ENCODE peak calls at places on chromosome 5, in seven cellular contexts. One of them, this sample, is unnamed.

GRCh38 chr5:141849371-141850182 is 28.6 kb downstream of the PCDH1 start:
- DNase-seq in GDM1: peak
- DNase-seq in activated naive CD8-positive, alpha-beta T cell treated with anti-CD3 and anti-CD28 coated beads, Interleukin-2, amount 50 U/mL, for 24 hours: peak
- DNase-seq in AG08396: peak
- DNase-seq in lower leg skin: peak
- DNase-seq in activated CD8-positive, alpha-beta memory T cell treated with anti-CD3 and anti-CD28 coated beads, Interleukin-2, amount 10 ng/mL, durations not matched to agents 7 days and 5 days: peak
- DNase-seq in stimulated activated CD4-positive, alpha-beta T cell treated with anti-CD3 and anti-CD28 coated beads, Interleukin-1b, Interleukin-23, amount 100 ng/mL, for 24 hours: peak
- DNase-seq in this sample: peak

GRCh38 chr5:28926422-28926821 is 1888.0 kb upstream of the CDH9 start:
- DNase-seq in activated naive CD8-positive, alpha-beta T cell treated with anti-CD3 and anti-CD28 coated beads, Interleukin-2, amount 50 U/mL, for 24 hours: no peak
- DNase-seq in activated CD8-positive, alpha-beta memory T cell treated with anti-CD3 and anti-CD28 coated beads, Interleukin-2, amount 10 ng/mL, durations not matched to agents 7 days and 5 days: no peak
- DNase-seq in GDM1: no peak
- DNase-seq in lower leg skin: no peak
- DNase-seq in AG08396: no peak
- DNase-seq in stimulated activated CD4-positive, alpha-beta T cell treated with anti-CD3 and anti-CD28 coated beads, Interleukin-1b, Interleukin-23, amount 100 ng/mL, for 24 hours: no peak
- DNase-seq in this sample: no peak

GRCh38 chr5:56175028-56175427 is 58.1 kb downstream of the ANKRD55 start:
- DNase-seq in lower leg skin: no peak
- DNase-seq in GDM1: no peak
- DNase-seq in AG08396: no peak
- DNase-seq in activated CD8-positive, alpha-beta memory T cell treated with anti-CD3 and anti-CD28 coated beads, Interleukin-2, amount 10 ng/mL, durations not matched to agents 7 days and 5 days: no peak
- DNase-seq in activated naive CD8-positive, alpha-beta T cell treated with anti-CD3 and anti-CD28 coated beads, Interleukin-2, amount 50 U/mL, for 24 hours: no peak
- DNase-seq in stimulated activated CD4-positive, alpha-beta T cell treated with anti-CD3 and anti-CD28 coated beads, Interleukin-1b, Interleukin-23, amount 100 ng/mL, for 24 hours: no peak
- DNase-seq in this sample: no peak

GRCh38 chr5:181035991-181036815 is 3.9 kb upstream of the BTNL9 start:
- DNase-seq in GDM1: no peak
- DNase-seq in activated naive CD8-positive, alpha-beta T cell treated with anti-CD3 and anti-CD28 coated beads, Interleukin-2, amount 50 U/mL, for 24 hours: no peak
- DNase-seq in activated CD8-positive, alpha-beta memory T cell treated with anti-CD3 and anti-CD28 coated beads, Interleukin-2, amount 10 ng/mL, durations not matched to agents 7 days and 5 days: no peak
- DNase-seq in lower leg skin: peak
- DNase-seq in AG08396: no peak
- DNase-seq in stimulated activated CD4-positive, alpha-beta T cell treated with anti-CD3 and anti-CD28 coated beads, Interleukin-1b, Interleukin-23, amount 100 ng/mL, for 24 hours: no peak
- DNase-seq in this sample: no peak

GRCh38 chr5:81631124-81631523 is 119.8 kb downstream of the SSBP2 start:
- DNase-seq in GDM1: peak
- DNase-seq in activated CD8-positive, alpha-beta memory T cell treated with anti-CD3 and anti-CD28 coated beads, Interleukin-2, amount 10 ng/mL, durations not matched to agents 7 days and 5 days: peak
- DNase-seq in AG08396: no peak
- DNase-seq in activated naive CD8-positive, alpha-beta T cell treated with anti-CD3 and anti-CD28 coated beads, Interleukin-2, amount 50 U/mL, for 24 hours: peak
- DNase-seq in stimulated activated CD4-positive, alpha-beta T cell treated with anti-CD3 and anti-CD28 coated beads, Interleukin-1b, Interleukin-23, amount 100 ng/mL, for 24 hours: no peak
- DNase-seq in lower leg skin: no peak
- DNase-seq in this sample: no peak

GRCh38 chr5:56060276-56061110 is 65.7 kb upstream of the IL6ST start:
- DNase-seq in lower leg skin: no peak
- DNase-seq in GDM1: no peak
- DNase-seq in activated CD8-positive, alpha-beta memory T cell treated with anti-CD3 and anti-CD28 coated beads, Interleukin-2, amount 10 ng/mL, durations not matched to agents 7 days and 5 days: peak
- DNase-seq in AG08396: no peak
- DNase-seq in stimulated activated CD4-positive, alpha-beta T cell treated with anti-CD3 and anti-CD28 coated beads, Interleukin-1b, Interleukin-23, amount 100 ng/mL, for 24 hours: no peak
- DNase-seq in activated naive CD8-positive, alpha-beta T cell treated with anti-CD3 and anti-CD28 coated beads, Interleukin-2, amount 50 U/mL, for 24 hours: peak
- DNase-seq in this sample: no peak

GRCh38 chr5:134005415-134006118 is 792 bp upstream of the VDAC1 start:
- DNase-seq in AG08396: peak
- DNase-seq in activated CD8-positive, alpha-beta memory T cell treated with anti-CD3 and anti-CD28 coated beads, Interleukin-2, amount 10 ng/mL, durations not matched to agents 7 days and 5 days: peak
- DNase-seq in GDM1: no peak
- DNase-seq in lower leg skin: peak
- DNase-seq in stimulated activated CD4-positive, alpha-beta T cell treated with anti-CD3 and anti-CD28 coated beads, Interleukin-1b, Interleukin-23, amount 100 ng/mL, for 24 hours: no peak
- DNase-seq in activated naive CD8-positive, alpha-beta T cell treated with anti-CD3 and anti-CD28 coated beads, Interleukin-2, amount 50 U/mL, for 24 hours: peak
- DNase-seq in this sample: peak

GRCh38 chr5:17056056-17056690 is 120.1 kb upstream of the MYO10 start:
- DNase-seq in activated CD8-positive, alpha-beta memory T cell treated with anti-CD3 and anti-CD28 coated beads, Interleukin-2, amount 10 ng/mL, durations not matched to agents 7 days and 5 days: no peak
- DNase-seq in AG08396: no peak
- DNase-seq in stimulated activated CD4-positive, alpha-beta T cell treated with anti-CD3 and anti-CD28 coated beads, Interleukin-1b, Interleukin-23, amount 100 ng/mL, for 24 hours: no peak
- DNase-seq in activated naive CD8-positive, alpha-beta T cell treated with anti-CD3 and anti-CD28 coated beads, Interleukin-2, amount 50 U/mL, for 24 hours: no peak
- DNase-seq in GDM1: no peak
- DNase-seq in lower leg skin: no peak
- DNase-seq in this sample: no peak

GRCh38 chr5:141513021-141513626 is 24.2 kb downstream of the PCDHGC5 start:
- DNase-seq in activated naive CD8-positive, alpha-beta T cell treated with anti-CD3 and anti-CD28 coated beads, Interleukin-2, amount 50 U/mL, for 24 hours: peak
- DNase-seq in AG08396: no peak
- DNase-seq in lower leg skin: peak
- DNase-seq in activated CD8-positive, alpha-beta memory T cell treated with anti-CD3 and anti-CD28 coated beads, Interleukin-2, amount 10 ng/mL, durations not matched to agents 7 days and 5 days: peak
- DNase-seq in stimulated activated CD4-positive, alpha-beta T cell treated with anti-CD3 and anti-CD28 coated beads, Interleukin-1b, Interleukin-23, amount 100 ng/mL, for 24 hours: no peak
- DNase-seq in GDM1: no peak
- DNase-seq in this sample: peak

GRCh38 chr5:175590471-175590881 is 67.4 kb upstream of the HRH2 start:
- DNase-seq in activated CD8-positive, alpha-beta memory T cell treated with anti-CD3 and anti-CD28 coated beads, Interleukin-2, amount 10 ng/mL, durations not matched to agents 7 days and 5 days: no peak
- DNase-seq in GDM1: no peak
- DNase-seq in stimulated activated CD4-positive, alpha-beta T cell treated with anti-CD3 and anti-CD28 coated beads, Interleukin-1b, Interleukin-23, amount 100 ng/mL, for 24 hours: no peak
- DNase-seq in lower leg skin: peak
- DNase-seq in AG08396: peak
- DNase-seq in activated naive CD8-positive, alpha-beta T cell treated with anti-CD3 and anti-CD28 coated beads, Interleukin-2, amount 50 U/mL, for 24 hours: no peak
- DNase-seq in this sample: no peak

GRCh38 chr5:92864591-92864990 is 716.4 kb downstream of the NR2F1-AS1 start:
- DNase-seq in activated naive CD8-positive, alpha-beta T cell treated with anti-CD3 and anti-CD28 coated beads, Interleukin-2, amount 50 U/mL, for 24 hours: no peak
- DNase-seq in GDM1: no peak
- DNase-seq in lower leg skin: no peak
- DNase-seq in activated CD8-positive, alpha-beta memory T cell treated with anti-CD3 and anti-CD28 coated beads, Interleukin-2, amount 10 ng/mL, durations not matched to agents 7 days and 5 days: no peak
- DNase-seq in AG08396: no peak
- DNase-seq in stimulated activated CD4-positive, alpha-beta T cell treated with anti-CD3 and anti-CD28 coated beads, Interleukin-1b, Interleukin-23, amount 100 ng/mL, for 24 hours: no peak
- DNase-seq in this sample: no peak

GRCh38 chr5:62132279-62132678 is 173.7 kb upstream of the KIF2A start:
- DNase-seq in GDM1: no peak
- DNase-seq in lower leg skin: no peak
- DNase-seq in AG08396: no peak
- DNase-seq in activated naive CD8-positive, alpha-beta T cell treated with anti-CD3 and anti-CD28 coated beads, Interleukin-2, amount 50 U/mL, for 24 hours: no peak
- DNase-seq in activated CD8-positive, alpha-beta memory T cell treated with anti-CD3 and anti-CD28 coated beads, Interleukin-2, amount 10 ng/mL, durations not matched to agents 7 days and 5 days: no peak
- DNase-seq in stimulated activated CD4-positive, alpha-beta T cell treated with anti-CD3 and anti-CD28 coated beads, Interleukin-1b, Interleukin-23, amount 100 ng/mL, for 24 hours: no peak
- DNase-seq in this sample: no peak

GRCh38 chr5:131812371-131813160 is 15.7 kb upstream of the FNIP1 start:
- DNase-seq in lower leg skin: no peak
- DNase-seq in GDM1: no peak
- DNase-seq in activated CD8-positive, alpha-beta memory T cell treated with anti-CD3 and anti-CD28 coated beads, Interleukin-2, amount 10 ng/mL, durations not matched to agents 7 days and 5 days: no peak
- DNase-seq in activated naive CD8-positive, alpha-beta T cell treated with anti-CD3 and anti-CD28 coated beads, Interleukin-2, amount 50 U/mL, for 24 hours: no peak
- DNase-seq in stimulated activated CD4-positive, alpha-beta T cell treated with anti-CD3 and anti-CD28 coated beads, Interleukin-1b, Interleukin-23, amount 100 ng/mL, for 24 hours: no peak
- DNase-seq in AG08396: no peak
- DNase-seq in this sample: no peak

GRCh38 chr5:149144637-149145036 is 3.3 kb downstream of the ABLIM3 start:
- DNase-seq in activated CD8-positive, alpha-beta memory T cell treated with anti-CD3 and anti-CD28 coated beads, Interleukin-2, amount 10 ng/mL, durations not matched to agents 7 days and 5 days: no peak
- DNase-seq in stimulated activated CD4-positive, alpha-beta T cell treated with anti-CD3 and anti-CD28 coated beads, Interleukin-1b, Interleukin-23, amount 100 ng/mL, for 24 hours: no peak
- DNase-seq in AG08396: no peak
- DNase-seq in activated naive CD8-positive, alpha-beta T cell treated with anti-CD3 and anti-CD28 coated beads, Interleukin-2, amount 50 U/mL, for 24 hours: no peak
- DNase-seq in lower leg skin: no peak
- DNase-seq in GDM1: no peak
- DNase-seq in this sample: no peak

GRCh38 chr5:108749130-108749861 is 1.6 kb downstream of the FER start:
- DNase-seq in activated CD8-positive, alpha-beta memory T cell treated with anti-CD3 and anti-CD28 coated beads, Interleukin-2, amount 10 ng/mL, durations not matched to agents 7 days and 5 days: no peak
- DNase-seq in activated naive CD8-positive, alpha-beta T cell treated with anti-CD3 and anti-CD28 coated beads, Interleukin-2, amount 50 U/mL, for 24 hours: peak
- DNase-seq in GDM1: no peak
- DNase-seq in AG08396: peak
- DNase-seq in lower leg skin: peak
- DNase-seq in stimulated activated CD4-positive, alpha-beta T cell treated with anti-CD3 and anti-CD28 coated beads, Interleukin-1b, Interleukin-23, amount 100 ng/mL, for 24 hours: peak
- DNase-seq in this sample: no peak

GRCh38 chr5:30802961-30803705 is 390.4 kb upstream of the CDH6 start:
- DNase-seq in activated CD8-positive, alpha-beta memory T cell treated with anti-CD3 and anti-CD28 coated beads, Interleukin-2, amount 10 ng/mL, durations not matched to agents 7 days and 5 days: no peak
- DNase-seq in lower leg skin: no peak
- DNase-seq in AG08396: no peak
- DNase-seq in activated naive CD8-positive, alpha-beta T cell treated with anti-CD3 and anti-CD28 coated beads, Interleukin-2, amount 50 U/mL, for 24 hours: no peak
- DNase-seq in stimulated activated CD4-positive, alpha-beta T cell treated with anti-CD3 and anti-CD28 coated beads, Interleukin-1b, Interleukin-23, amount 100 ng/mL, for 24 hours: no peak
- DNase-seq in GDM1: no peak
- DNase-seq in this sample: no peak

This sample was measured in left ventricle myocardium superior.